ENCODE peak calls at places on chromosomes 4 and X, in four cellular contexts. X is fibroblast of lung, H is ELF-1, F is Caki2. Y is an unnamed sample.

GRCh38 chrX:37599735-37600134 is 28.3 kb downstream of the LANCL3 start:
- DNase-seq in X (no peak), H (no peak), F (no peak), Y (peak)

GRCh38 chr4:146545102-146545501 is 23.4 kb upstream of the SLC10A7 start:
- DNase-seq in X (peak), H (peak), F (no peak), Y (no peak)

GRCh38 chr4:120921456-120922389 is 803 bp downstream of the PRDM5 start:
- DNase-seq in X (peak), H (peak), F (peak), Y (peak)

GRCh38 chrX:47166126-47166525 is 21.1 kb downstream of the RBM10 start:
- DNase-seq in X (peak), H (no peak), F (no peak), Y (no peak)

GRCh38 chr4:17934286-17934685 is 87.3 kb downstream of the LCORL start:
- DNase-seq in X (peak), H (no peak), F (no peak), Y (no peak)

GRCh38 chrX:37543324-37543723 is 28.1 kb upstream of the LANCL3 start:
- DNase-seq in X (no peak), H (no peak), F (no peak), Y (no peak)

GRCh38 chr4:3710451-3711182 is 55.6 kb upstream of the ADRA2C start:
- DNase-seq in X (no peak), H (peak), F (no peak), Y (no peak)

GRCh38 chr4:159010563-159011260 is 92.2 kb upstream of the RAPGEF2 start:
- DNase-seq in X (peak), H (no peak), F (no peak), Y (no peak)

GRCh38 chr4:109989618-109990017 is 76.9 kb downstream of the EGF start:
- DNase-seq in X (no peak), H (no peak), F (no peak), Y (no peak)

GRCh38 chr4:138756519-138756918 is 259.1 kb upstream of the NOCT start:
- DNase-seq in X (no peak), H (no peak), F (no peak), Y (no peak)

GRCh38 chr4:168248311-168248710 is 70.2 kb downstream of the DDX60 start:
- DNase-seq in X (no peak), H (no peak), F (no peak), Y (no peak)

GRCh38 chr4:122746485-122746965 is 14.0 kb downstream of the BBS12 start:
- DNase-seq in X (no peak), H (no peak), F (no peak), Y (no peak)

GRCh38 chr4:182807346-182807745 is 109.8 kb downstream of the DCTD start:
- DNase-seq in X (no peak), H (no peak), F (no peak), Y (no peak)

GRCh38 chr4:78131403-78131802 is 74.3 kb downstream of the FRAS1 start:
- DNase-seq in X (no peak), H (no peak), F (no peak), Y (no peak)

GRCh38 chr4:73311428-73311827 is 52.8 kb upstream of the ANKRD17 start:
- DNase-seq in X (peak), H (no peak), F (peak), Y (peak)

GRCh38 chr4:38111024-38111423 is 150.8 kb downstream of the PTTG2 start:
- DNase-seq in X (no peak), H (no peak), F (no peak), Y (no peak)

GRCh38 chrX:150696836-150697235 is 3.6 kb downstream of the MTMR1 start:
- DNase-seq in X (no peak), H (no peak), F (no peak), Y (no peak)

GRCh38 chrX:147494365-147494764 is 417.4 kb upstream of the FMR1 start:
- DNase-seq in X (no peak), H (no peak), F (no peak), Y (no peak)

GRCh38 chr4:173370130-173370476 is 651 bp upstream of the SAP30 start:
- DNase-seq in X (no peak), H (no peak), F (no peak), Y (peak)

GRCh38 chr4:179110356-179110755 is 1668.1 kb upstream of the AGA start:
- DNase-seq in X (peak), H (peak), F (peak), Y (no peak)

GRCh38 chr4:10730590-10730989 is 46.0 kb upstream of the CLNK start:
- DNase-seq in X (no peak), H (no peak), F (no peak), Y (no peak)

GRCh38 chr4:74793757-74794340 is 474 bp downstream of the BTC start:
- DNase-seq in X (peak), H (peak), F (peak), Y (peak)

GRCh38 chrX:45435481-45435880 is 234.8 kb upstream of the DIPK2B start:
- DNase-seq in X (peak), H (no peak), F (no peak), Y (no peak)

GRCh38 chr4:139655116-139655515 is 10.5 kb upstream of the MGST2 start:
- DNase-seq in X (peak), H (peak), F (no peak), Y (peak)

GRCh38 chrX:71256051-71256450 is 2.1 kb upstream of the ZMYM3 start:
- DNase-seq in X (no peak), H (no peak), F (no peak), Y (peak)

GRCh38 chrX:102624105-102624504 is 24.8 kb downstream of the ARMCX5 start:
- DNase-seq in X (no peak), H (no peak), F (no peak), Y (no peak)

GRCh38 chrX:153509592-153509991 is 7.8 kb upstream of the ATP2B3 start:
- DNase-seq in X (no peak), H (no peak), F (no peak), Y (no peak)

GRCh38 chr4:119743644-119744043 is 115.0 kb upstream of the PDE5A start:
- DNase-seq in X (no peak), H (no peak), F (no peak), Y (no peak)

GRCh38 chr4:65665951-65666523 is 4.3 kb downstream of the EPHA5 start:
- DNase-seq in X (no peak), H (no peak), F (no peak), Y (peak)

GRCh38 chr4:10116625-10117423 is at the start of gene WDR1:
- DNase-seq in X (peak), H (peak), F (peak), Y (peak)

GRCh38 chrX:113675278-113675677 is 834.6 kb upstream of the AMOT start:
- DNase-seq in X (no peak), H (no peak), F (no peak), Y (no peak)

GRCh38 chr4:139007640-139008039 is 7.9 kb upstream of the NOCT start:
- DNase-seq in X (no peak), H (no peak), F (no peak), Y (no peak)

GRCh38 chr4:42151568-42152506 is 618 bp downstream of the BEND4 start:
- DNase-seq in X (no peak), H (peak), F (no peak), Y (peak)